ENCODE peak calls at places on chromosome 19, in nine cellular contexts. B is NCI-H446; V is RPMI7951; Y is PC-3; Q is activated naive CD8-positive, alpha-beta T cell treated with anti-CD3 and anti-CD28 coated beads, Interleukin-2, amount 50 U/mL, for 24 hours; O is kidney glomerular epithelial cell; N is thoracic aorta; R is Caco-2; F is iris pigment epithelial cell. J is an unnamed sample.

GRCh38 chr19:19297759-19298158 is 22.6 kb downstream of the SUGP1 start:
- DNase-seq in B (no peak), V (no peak), Y (no peak), Q (no peak), O (no peak), N (no peak), R (no peak), F (no peak), J (no peak)

GRCh38 chr19:45763691-45764294 is 5.3 kb downstream of the SIX5 start:
- DNase-seq in B (no peak), V (no peak), Y (no peak), Q (no peak), O (no peak), N (no peak), R (no peak), F (no peak), J (no peak)

GRCh38 chr19:55958356-55958755 is 10.7 kb downstream of the NLRP8 start:
- DNase-seq in B (no peak), V (peak; percentile 83), Y (peak; percentile 96), Q (no peak), O (peak; percentile 0), N (no peak), R (no peak), F (no peak), J (no peak)

GRCh38 chr19:1243768-1244692 is 2.5 kb downstream of the ATP5F1D start:
- DNase-seq in B (peak; percentile 90), V (peak; percentile 79), Y (peak; percentile 72), Q (peak; percentile 91), O (peak; percentile 63), N (no peak), R (peak; percentile 74), F (peak; percentile 77), J (peak; percentile 94)

GRCh38 chr19:50046649-50047503 is 21.1 kb downstream of the ZNF473 start:
- DNase-seq in B (peak; percentile 16), V (peak; percentile 42), Y (peak; percentile 34), Q (peak; percentile 65), O (peak; percentile 5), N (peak; percentile 43), R (peak; percentile 56), F (no peak), J (peak; percentile 45)

GRCh38 chr19:52956917-52957316 is 5.8 kb downstream of the ZNF816 start:
- DNase-seq in B (no peak), V (no peak), Y (no peak), Q (no peak), O (no peak), N (no peak), R (no peak), F (no peak), J (no peak)

GRCh38 chr19:12750851-12751250 is 740 bp upstream of the BEST2 start:
- DNase-seq in B (no peak), V (no peak), Y (no peak), Q (no peak), O (no peak), N (no peak), R (no peak), F (no peak), J (no peak)

GRCh38 chr19:33316521-33317284 is 14.4 kb upstream of the CEBPA start:
- DNase-seq in B (no peak), V (no peak), Y (peak; percentile 63), Q (no peak), O (no peak), N (no peak), R (peak; percentile 88), F (no peak), J (no peak)

GRCh38 chr19:35249146-35249847 is 495 bp downstream of the LSR start:
- DNase-seq in B (no peak), V (no peak), Y (no peak), Q (no peak), O (no peak), N (no peak), R (no peak), F (no peak), J (no peak)

GRCh38 chr19:40626918-40627317 is 25.7 kb downstream of the LTBP4 start:
- DNase-seq in B (no peak), V (no peak), Y (no peak), Q (no peak), O (no peak), N (no peak), R (no peak), F (no peak), J (no peak)

GRCh38 chr19:5960005-5961001 is 17.6 kb downstream of the RANBP3 start:
- DNase-seq in B (peak; percentile 54), V (no peak), Y (no peak), Q (no peak), O (no peak), N (no peak), R (no peak), F (no peak), J (peak; percentile 80)

GRCh38 chr19:35141627-35142401 is 1.2 kb upstream of the FXYD7 start:
- DNase-seq in B (no peak), V (no peak), Y (no peak), Q (no peak), O (no peak), N (no peak), R (no peak), F (no peak), J (no peak)

GRCh38 chr19:49921871-49922755 is 6.9 kb upstream of the ATF5 start:
- DNase-seq in B (no peak), V (peak; percentile 55), Y (peak; percentile 40), Q (no peak), O (peak; percentile 28), N (no peak), R (no peak), F (peak; percentile 89), J (no peak)

GRCh38 chr19:46426035-46426505 is 2.7 kb downstream of the PNMA8C start:
- DNase-seq in B (no peak), V (no peak), Y (no peak), Q (no peak), O (peak; percentile 73), N (no peak), R (no peak), F (peak; percentile 49), J (peak; percentile 68)

GRCh38 chr19:39030854-39031367 is 1.4 kb downstream of the FBXO27 start:
- DNase-seq in B (no peak), V (no peak), Y (no peak), Q (no peak), O (no peak), N (no peak), R (no peak), F (no peak), J (no peak)

GRCh38 chr19:35545855-35546381 is 492 bp downstream of the TMEM147 start:
- DNase-seq in B (peak; percentile 46), V (peak; percentile 35), Y (peak; percentile 23), Q (peak; percentile 76), O (no peak), N (no peak), R (peak; percentile 65), F (peak; percentile 17), J (peak; percentile 49)

GRCh38 chr19:12841094-12841493 is 2.8 kb downstream of the MAST1 start:
- DNase-seq in B (no peak), V (no peak), Y (no peak), Q (no peak), O (no peak), N (no peak), R (peak; percentile 57), F (no peak), J (peak; percentile 55)

GRCh38 chr19:1027020-1027952 is 878 bp downstream of the CNN2 start:
- DNase-seq in B (no peak), V (peak; percentile 53), Y (no peak), Q (peak; percentile 57), O (no peak), N (no peak), R (no peak), F (peak; percentile 28), J (no peak)

J was measured in body of pancreas.